ENCODE peak calls at places on chromosomes 12 and 14, in four cellular contexts. One of them, this sample, is unnamed.

GRCh38 chr12:48000878-48001321 is 3.4 kb downstream of the COL2A1 start:
- DNase-seq in GM12878: no peak
- DNase-seq in WTC11: peak; percentile 63
- DNase-seq in HepG2: no peak
- DNase-seq in this sample: peak; percentile 16

GRCh38 chr14:96811265-96811664 is 14.1 kb downstream of the VRK1 start:
- DNase-seq in HepG2: no peak
- DNase-seq in WTC11: no peak
- DNase-seq in GM12878: no peak
- DNase-seq in this sample: no peak

GRCh38 chr14:69719501-69719951 is 47.4 kb upstream of the SRSF5 start:
- DNase-seq in HepG2: no peak
- DNase-seq in GM12878: no peak
- DNase-seq in WTC11: peak; percentile 33
- DNase-seq in this sample: no peak

GRCh38 chr12:67239061-67239460 is 30.1 kb upstream of the CAND1 start:
- DNase-seq in WTC11: no peak
- DNase-seq in GM12878: no peak
- DNase-seq in HepG2: no peak
- DNase-seq in this sample: no peak

GRCh38 chr12:104750061-104750460 is 208.0 kb downstream of the SLC41A2 start:
- DNase-seq in GM12878: no peak
- DNase-seq in HepG2: no peak
- DNase-seq in WTC11: no peak
- DNase-seq in this sample: peak; percentile 20

GRCh38 chr14:95886366-95886765 is 9.7 kb downstream of the TUNAR start:
- DNase-seq in GM12878: no peak
- DNase-seq in WTC11: no peak
- DNase-seq in HepG2: no peak
- DNase-seq in this sample: no peak

GRCh38 chr12:125610971-125611370 is 545.7 kb downstream of the AACS start:
- DNase-seq in HepG2: no peak
- DNase-seq in GM12878: no peak
- DNase-seq in WTC11: no peak
- DNase-seq in this sample: no peak

GRCh38 chr14:103808403-103809001 is 38.9 kb downstream of the PPP1R13B start:
- DNase-seq in GM12878: no peak
- DNase-seq in WTC11: peak; percentile 82
- DNase-seq in HepG2: peak; percentile 58
- DNase-seq in this sample: peak; percentile 55

GRCh38 chr12:106288510-106289195 is 13.9 kb upstream of the TCP11L2 start:
- DNase-seq in GM12878: no peak
- DNase-seq in WTC11: no peak
- DNase-seq in HepG2: peak; percentile 91
- DNase-seq in this sample: peak; percentile 32

GRCh38 chr12:21073822-21074460 is 57.1 kb upstream of the SLCO1B1 start:
- DNase-seq in WTC11: no peak
- DNase-seq in GM12878: no peak
- DNase-seq in HepG2: no peak
- DNase-seq in this sample: no peak

GRCh38 chr14:57987051-57987450 is 121.2 kb upstream of the SLC35F4 start:
- DNase-seq in HepG2: no peak
- DNase-seq in WTC11: no peak
- DNase-seq in GM12878: no peak
- DNase-seq in this sample: no peak

GRCh38 chr12:73110816-73111215 is 838.6 kb downstream of the TRHDE start:
- DNase-seq in WTC11: no peak
- DNase-seq in GM12878: no peak
- DNase-seq in HepG2: no peak
- DNase-seq in this sample: no peak

GRCh38 chr14:73723411-73723798 is 9.2 kb upstream of the PNMA1 start:
- DNase-seq in GM12878: no peak
- DNase-seq in HepG2: no peak
- DNase-seq in WTC11: no peak
- DNase-seq in this sample: no peak

GRCh38 chr14:95515080-95515489 is 1.4 kb downstream of the SYNE3 start:
- DNase-seq in WTC11: peak; percentile 29
- DNase-seq in GM12878: no peak
- DNase-seq in HepG2: no peak
- DNase-seq in this sample: no peak

GRCh38 chr14:95173518-95173917 is 16.2 kb upstream of the DICER1 start:
- DNase-seq in HepG2: no peak
- DNase-seq in WTC11: no peak
- DNase-seq in GM12878: no peak
- DNase-seq in this sample: no peak

GRCh38 chr12:26055087-26055486 is 69.8 kb downstream of the BHLHE41 start:
- DNase-seq in HepG2: no peak
- DNase-seq in WTC11: no peak
- DNase-seq in GM12878: no peak
- DNase-seq in this sample: no peak

GRCh38 chr12:105357162-105357691 is 26.7 kb downstream of the C12orf75 start:
- DNase-seq in HepG2: no peak
- DNase-seq in WTC11: no peak
- DNase-seq in GM12878: peak; percentile 45
- DNase-seq in this sample: no peak

GRCh38 chr12:56299308-56299852 is 750 bp downstream of the CS start:
- DNase-seq in WTC11: no peak
- DNase-seq in GM12878: no peak
- DNase-seq in HepG2: no peak
- DNase-seq in this sample: peak; percentile 58

GRCh38 chr14:99069946-99070345 is 202.1 kb downstream of the BCL11B start:
- DNase-seq in WTC11: no peak
- DNase-seq in GM12878: no peak
- DNase-seq in HepG2: no peak
- DNase-seq in this sample: no peak

GRCh38 chr14:68253381-68253780 is 433.8 kb downstream of the RAD51B start:
- DNase-seq in HepG2: no peak
- DNase-seq in GM12878: no peak
- DNase-seq in WTC11: no peak
- DNase-seq in this sample: no peak

GRCh38 chr14:55721353-55721752 is 141.3 kb downstream of the KTN1 start:
- DNase-seq in HepG2: no peak
- DNase-seq in WTC11: no peak
- DNase-seq in GM12878: no peak
- DNase-seq in this sample: no peak

GRCh38 chr12:62481843-62482540 is 15.4 kb downstream of the MON2 start:
- DNase-seq in HepG2: no peak
- DNase-seq in GM12878: no peak
- DNase-seq in WTC11: no peak
- DNase-seq in this sample: no peak

GRCh38 chr12:1676043-1676442 is 14.8 kb upstream of the ADIPOR2 start:
- DNase-seq in GM12878: no peak
- DNase-seq in WTC11: no peak
- DNase-seq in HepG2: no peak
- DNase-seq in this sample: no peak

GRCh38 chr12:104115587-104115975 is 22.4 kb downstream of the NFYB start:
- DNase-seq in HepG2: no peak
- DNase-seq in WTC11: no peak
- DNase-seq in GM12878: no peak
- DNase-seq in this sample: no peak

GRCh38 chr14:95538801-95539509 is 4.1 kb downstream of the GLRX5 start:
- DNase-seq in HepG2: no peak
- DNase-seq in GM12878: no peak
- DNase-seq in WTC11: no peak
- DNase-seq in this sample: no peak

GRCh38 chr14:103539056-103539825 is 10.2 kb downstream of the TRMT61A start:
- DNase-seq in HepG2: no peak
- DNase-seq in WTC11: no peak
- DNase-seq in GM12878: no peak
- DNase-seq in this sample: no peak

GRCh38 chr14:60204104-60204842 is 39.1 kb upstream of the DHRS7 start:
- DNase-seq in HepG2: no peak
- DNase-seq in GM12878: peak; percentile 90
- DNase-seq in WTC11: no peak
- DNase-seq in this sample: no peak

GRCh38 chr12:25715147-25715546 is 162.1 kb upstream of the LMNTD1 start:
- DNase-seq in HepG2: no peak
- DNase-seq in GM12878: no peak
- DNase-seq in WTC11: no peak
- DNase-seq in this sample: no peak

GRCh38 chr12:52280796-52281560 is 6.5 kb downstream of the KRT86 start:
- DNase-seq in GM12878: no peak
- DNase-seq in WTC11: no peak
- DNase-seq in HepG2: peak; percentile 47
- DNase-seq in this sample: no peak

GRCh38 chr14:34930591-34931069 is 52.2 kb upstream of the SRP54 start:
- DNase-seq in GM12878: peak; percentile 36
- DNase-seq in WTC11: no peak
- DNase-seq in HepG2: no peak
- DNase-seq in this sample: no peak

GRCh38 chr14:56759633-56760032 is 50.6 kb downstream of the OTX2 start:
- DNase-seq in GM12878: no peak
- DNase-seq in HepG2: no peak
- DNase-seq in WTC11: no peak
- DNase-seq in this sample: no peak

DNA sequence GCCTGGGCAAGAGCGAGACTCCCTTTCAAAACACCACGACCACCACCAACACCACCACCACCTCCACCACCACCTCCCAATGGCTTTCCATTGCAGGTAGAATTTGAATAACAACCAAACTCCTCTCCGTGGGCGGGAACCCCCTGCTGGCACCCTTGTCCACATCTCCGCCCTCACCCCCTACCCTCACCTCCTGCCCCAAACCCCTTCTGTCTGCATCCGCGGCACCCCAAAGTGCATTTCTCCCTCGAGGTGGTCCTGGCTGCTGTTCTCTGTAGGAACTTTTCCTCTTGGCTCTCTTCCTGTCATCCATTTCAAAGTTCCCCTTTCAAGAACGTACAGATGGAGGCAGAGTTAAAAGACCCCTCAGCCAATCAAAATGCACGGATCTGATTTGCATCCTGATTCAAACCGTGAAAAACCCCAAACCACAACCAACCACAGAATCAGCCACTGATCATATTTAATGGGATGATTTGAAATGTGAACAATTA is 3.8 kb downstream of the SDSL start:
- DNase-seq in WTC11: peak; percentile 63
- DNase-seq in GM12878: peak; percentile 25
- DNase-seq in HepG2: no peak
- DNase-seq in this sample: no peak
- TF ChIP-seq NR2C2 in WTC11: no peak
- TF ChIP-seq NR2C2 in GM12878: no peak
- TF ChIP-seq NR2C2 in HepG2: no peak
- TF ChIP-seq NR2C2 in this sample: no peak

GRCh38 chr12:109910969-109911348 is 10.9 kb downstream of the TCHP start:
- DNase-seq in HepG2: peak; percentile 55
- DNase-seq in WTC11: peak; percentile 93
- DNase-seq in GM12878: no peak
- DNase-seq in this sample: peak; percentile 79
- TF ChIP-seq NR2C2 in HepG2: no peak
- TF ChIP-seq NR2C2 in WTC11: no peak
- TF ChIP-seq NR2C2 in GM12878: no peak
- TF ChIP-seq NR2C2 in this sample: no peak

GRCh38 chr14:101516401-101516800 is 44.9 kb upstream of the DIO3 start:
- DNase-seq in WTC11: no peak
- DNase-seq in HepG2: no peak
- DNase-seq in GM12878: no peak
- DNase-seq in this sample: no peak

GRCh38 chr14:101519090-101519489 is 42.2 kb upstream of the DIO3 start:
- DNase-seq in WTC11: no peak
- DNase-seq in HepG2: no peak
- DNase-seq in GM12878: no peak
- DNase-seq in this sample: no peak

GRCh38 chr14:101520621-101521305 is 40.5 kb upstream of the DIO3 start:
- DNase-seq in WTC11: no peak
- DNase-seq in HepG2: no peak
- DNase-seq in GM12878: no peak
- DNase-seq in this sample: no peak

GRCh38 chr14:101521306-101521935 is 39.9 kb upstream of the DIO3 start:
- DNase-seq in HepG2: no peak
- DNase-seq in GM12878: no peak
- DNase-seq in WTC11: no peak
- DNase-seq in this sample: no peak

DNA sequence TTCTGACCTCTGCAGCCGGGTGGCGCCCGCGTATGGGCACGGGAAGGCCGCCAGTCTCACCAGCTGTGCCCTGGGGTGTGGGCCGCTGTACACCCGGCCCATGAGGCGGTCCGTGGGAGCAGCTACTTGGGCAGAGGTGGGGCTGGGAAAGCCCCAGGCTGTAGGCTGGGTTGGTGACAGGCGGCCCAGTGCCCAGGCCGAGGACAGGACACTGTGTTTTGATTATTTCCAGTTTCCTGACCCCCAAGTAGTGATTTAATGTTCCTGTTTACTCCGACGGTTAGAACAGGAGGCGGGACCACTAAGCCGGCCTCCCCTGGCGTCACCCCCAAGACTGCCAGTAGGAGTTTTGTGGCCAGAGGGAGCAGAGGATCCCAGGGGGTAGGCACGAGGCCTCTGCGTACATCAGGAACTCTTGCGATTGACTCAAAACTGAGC is 42.7 kb upstream of the DIO3 start:
- DNase-seq in WTC11: no peak
- DNase-seq in GM12878: no peak
- DNase-seq in HepG2: no peak
- DNase-seq in this sample: no peak
- TF ChIP-seq NR2C2 in WTC11: no peak
- TF ChIP-seq NR2C2 in GM12878: no peak
- TF ChIP-seq NR2C2 in HepG2: no peak
- TF ChIP-seq NR2C2 in this sample: no peak

DNA sequence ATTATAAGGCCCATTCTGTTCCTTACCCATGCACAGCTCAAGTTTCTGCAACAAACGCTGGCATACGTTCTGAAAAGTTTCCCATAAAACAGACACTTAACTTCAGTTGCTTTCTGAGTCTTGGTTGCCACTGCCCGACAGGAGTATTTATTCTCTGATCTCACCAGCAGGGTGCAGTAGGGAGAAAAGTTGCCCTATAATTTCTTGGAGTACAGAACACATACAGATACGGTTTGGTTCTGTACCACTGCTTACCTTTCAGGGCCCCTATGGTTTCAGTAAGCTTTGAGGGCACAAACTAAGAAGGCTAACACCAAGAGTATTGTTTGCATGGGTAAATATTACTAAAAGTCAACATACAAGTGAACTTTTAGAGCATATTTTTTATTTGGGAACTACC is 77.9 kb downstream of the SPATA7 start:
- DNase-seq in WTC11: no peak
- DNase-seq in GM12878: no peak
- DNase-seq in HepG2: peak; percentile 53
- DNase-seq in this sample: peak; percentile 33
- TF ChIP-seq NR2C2 in WTC11: no peak
- TF ChIP-seq NR2C2 in GM12878: no peak
- TF ChIP-seq NR2C2 in HepG2: no peak
- TF ChIP-seq NR2C2 in this sample: no peak

GRCh38 chr12:63915105-63915830 is 70.8 kb downstream of the SRGAP1 start:
- DNase-seq in WTC11: no peak
- DNase-seq in HepG2: no peak
- DNase-seq in GM12878: no peak
- DNase-seq in this sample: no peak
- TF ChIP-seq NR2C2 in WTC11: no peak
- TF ChIP-seq NR2C2 in HepG2: no peak
- TF ChIP-seq NR2C2 in GM12878: no peak
- TF ChIP-seq NR2C2 in this sample: no peak

GRCh38 chr12:15037091-15037723 is 64.4 kb downstream of the PDE6H start:
- DNase-seq in HepG2: no peak
- DNase-seq in GM12878: no peak
- DNase-seq in WTC11: no peak
- DNase-seq in this sample: no peak
- TF ChIP-seq NR2C2 in HepG2: no peak
- TF ChIP-seq NR2C2 in GM12878: no peak
- TF ChIP-seq NR2C2 in WTC11: no peak
- TF ChIP-seq NR2C2 in this sample: no peak

This sample was measured in K562.